ENCODE peak calls at places on chromosomes 3 and 15, in nine cellular contexts. Y is HCT116, C is body of pancreas, F is H1, E is sigmoid colon, D is GM12892, P is HepG2, G is endothelial cell of umbilical vein, T is suprapubic skin. O is an unnamed sample.

GRCh38 chr15:41291065-41291631 is 41.2 kb downstream of the OIP5 start:
- DNase-seq in Y (no peak), C (no peak), F (no peak), E (no peak), D (peak), P (no peak), G (no peak), T (no peak), O (no peak)

GRCh38 chr3:82354181-82354696 is 592.8 kb upstream of the GBE1 start:
- DNase-seq in Y (no peak), C (peak), F (no peak), E (no peak), D (no peak), P (no peak), G (no peak), T (no peak), O (no peak)

GRCh38 chr3:65729553-65729952 is 309.2 kb downstream of the MAGI1 start:
- DNase-seq in Y (no peak), C (no peak), F (no peak), E (no peak), D (no peak), P (peak), G (peak), T (no peak), O (no peak)

GRCh38 chr3:72412557-72412956 is 435.7 kb downstream of the SHQ1 start:
- DNase-seq in Y (no peak), C (no peak), F (no peak), E (no peak), D (no peak), P (no peak), G (no peak), T (no peak), O (no peak)

GRCh38 chr15:36347272-36347864 is 232.1 kb upstream of the CDIN1 start:
- DNase-seq in Y (no peak), C (no peak), F (no peak), E (no peak), D (no peak), P (no peak), G (no peak), T (no peak), O (no peak)

GRCh38 chr3:129829640-129830039 is 63.9 kb downstream of the TMCC1 start:
- DNase-seq in Y (peak), C (peak), F (no peak), E (no peak), D (no peak), P (peak), G (peak), T (no peak), O (peak)

GRCh38 chr3:28799084-28799483 is 450.5 kb upstream of the AZI2 start:
- DNase-seq in Y (peak), C (no peak), F (no peak), E (no peak), D (no peak), P (no peak), G (no peak), T (no peak), O (no peak)

GRCh38 chr15:77112819-77113569 is 42.1 kb upstream of the TSPAN3 start:
- DNase-seq in Y (no peak), C (no peak), F (no peak), E (no peak), D (no peak), P (no peak), G (no peak), T (no peak), O (no peak)

GRCh38 chr3:69330891-69331400 is 54.9 kb downstream of the FRMD4B start:
- DNase-seq in Y (no peak), C (no peak), F (no peak), E (no peak), D (no peak), P (no peak), G (peak), T (no peak), O (no peak)

GRCh38 chr3:188053710-188054379 is 100.1 kb upstream of the LPP start:
- DNase-seq in Y (no peak), C (no peak), F (no peak), E (no peak), D (no peak), P (no peak), G (no peak), T (no peak), O (no peak)

GRCh38 chr3:188278717-188279324 is 124.9 kb downstream of the LPP start:
- DNase-seq in Y (no peak), C (no peak), F (no peak), E (no peak), D (no peak), P (no peak), G (no peak), T (no peak), O (no peak)

GRCh38 chr3:37559461-37559860 is 302.2 kb upstream of the CTDSPL start:
- DNase-seq in Y (no peak), C (no peak), F (no peak), E (no peak), D (no peak), P (no peak), G (no peak), T (no peak), O (no peak)

GRCh38 chr15:50184863-50185504 is 3.0 kb downstream of the SLC27A2 start:
- DNase-seq in Y (no peak), C (no peak), F (no peak), E (no peak), D (no peak), P (peak), G (no peak), T (no peak), O (no peak)

GRCh38 chr15:50181206-50181982 is 602 bp upstream of the SLC27A2 start:
- DNase-seq in Y (no peak), C (peak), F (no peak), E (no peak), D (no peak), P (no peak), G (no peak), T (no peak), O (no peak)

GRCh38 chr15:50181983-50182232 is at the start of gene SLC27A2:
- DNase-seq in Y (peak), C (peak), F (no peak), E (no peak), D (no peak), P (no peak), G (no peak), T (no peak), O (no peak)

GRCh38 chr15:50182233-50183013 is 427 bp downstream of the SLC27A2 start:
- DNase-seq in Y (peak), C (peak), F (no peak), E (no peak), D (peak), P (no peak), G (peak), T (no peak), O (peak)

GRCh38 chr15:50183112-50183794 is 1.3 kb downstream of the SLC27A2 start:
- DNase-seq in Y (no peak), C (no peak), F (no peak), E (no peak), D (peak), P (no peak), G (no peak), T (no peak), O (peak)
- TF ChIP-seq POLR2A in Y (no peak), C (no peak), F (no peak), E (no peak), D (no peak), P (no peak), G (no peak), T (no peak), O (no peak)

GRCh38 chr3:186362988-186363387 is 954 bp upstream of the DGKG start:
- DNase-seq in Y (no peak), C (no peak), F (no peak), E (no peak), D (no peak), P (no peak), G (no peak), T (no peak), O (no peak)

GRCh38 chr3:186360779-186361178 is 1.3 kb downstream of the DGKG start:
- DNase-seq in Y (no peak), C (peak), F (no peak), E (peak), D (no peak), P (no peak), G (no peak), T (no peak), O (no peak)

GRCh38 chr3:186362409-186362757 is 349 bp upstream of the DGKG start:
- DNase-seq in Y (no peak), C (no peak), F (no peak), E (no peak), D (no peak), P (peak), G (no peak), T (no peak), O (no peak)

GRCh38 chr3:186361246-186361611 is 805 bp downstream of the DGKG start:
- DNase-seq in Y (no peak), C (no peak), F (no peak), E (no peak), D (no peak), P (no peak), G (no peak), T (no peak), O (no peak)

GRCh38 chr3:186361612-186362408 is at the start of gene DGKG:
- DNase-seq in Y (no peak), C (peak), F (no peak), E (peak), D (peak), P (no peak), G (no peak), T (no peak), O (no peak)
- TF ChIP-seq POLR2A in Y (no peak), C (no peak), F (no peak), E (peak), D (no peak), P (peak), G (no peak), T (no peak), O (no peak)

DNA sequence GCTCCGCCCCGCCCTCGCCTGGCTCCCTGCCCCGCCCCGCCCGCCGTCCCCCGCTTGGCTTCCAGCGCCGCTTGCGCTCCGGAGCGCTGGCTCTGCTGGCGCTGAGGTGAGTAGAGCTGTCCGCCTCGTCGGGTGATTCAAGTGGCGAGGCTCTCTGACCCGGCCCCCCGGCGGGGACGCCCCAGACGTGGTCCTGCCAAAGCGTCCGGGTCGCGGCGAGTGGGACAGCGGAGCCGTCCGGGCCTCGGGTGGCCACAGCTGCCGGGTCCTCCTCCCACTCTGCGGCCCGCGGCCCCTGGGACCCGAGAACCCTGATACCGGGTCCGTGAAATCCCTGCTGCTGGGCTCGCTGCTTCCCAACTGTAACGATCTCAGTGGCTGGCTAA is at the start of gene LRRC28:
- DNase-seq in Y (no peak), C (no peak), F (no peak), E (no peak), D (no peak), P (peak), G (no peak), T (no peak), O (no peak)
- TF ChIP-seq POLR2A in Y (peak), C (peak), F (peak), E (peak), D (peak), P (peak), G (peak), T (no peak), O (peak)

GRCh38 chr15:57862761-57863160 is 156.2 kb downstream of the POLR2M start:
- DNase-seq in Y (no peak), C (no peak), F (no peak), E (no peak), D (no peak), P (no peak), G (no peak), T (no peak), O (no peak)

GRCh38 chr15:57865294-57865693 is 158.8 kb downstream of the POLR2M start:
- DNase-seq in Y (no peak), C (no peak), F (no peak), E (no peak), D (no peak), P (no peak), G (no peak), T (no peak), O (no peak)

GRCh38 chr15:57861805-57862586 is 155.5 kb downstream of the POLR2M start:
- DNase-seq in Y (no peak), C (no peak), F (no peak), E (no peak), D (no peak), P (no peak), G (peak), T (no peak), O (no peak)

GRCh38 chr15:57867970-57868791 is 161.7 kb downstream of the POLR2M start:
- DNase-seq in Y (no peak), C (no peak), F (no peak), E (no peak), D (no peak), P (no peak), G (no peak), T (no peak), O (no peak)

DNA sequence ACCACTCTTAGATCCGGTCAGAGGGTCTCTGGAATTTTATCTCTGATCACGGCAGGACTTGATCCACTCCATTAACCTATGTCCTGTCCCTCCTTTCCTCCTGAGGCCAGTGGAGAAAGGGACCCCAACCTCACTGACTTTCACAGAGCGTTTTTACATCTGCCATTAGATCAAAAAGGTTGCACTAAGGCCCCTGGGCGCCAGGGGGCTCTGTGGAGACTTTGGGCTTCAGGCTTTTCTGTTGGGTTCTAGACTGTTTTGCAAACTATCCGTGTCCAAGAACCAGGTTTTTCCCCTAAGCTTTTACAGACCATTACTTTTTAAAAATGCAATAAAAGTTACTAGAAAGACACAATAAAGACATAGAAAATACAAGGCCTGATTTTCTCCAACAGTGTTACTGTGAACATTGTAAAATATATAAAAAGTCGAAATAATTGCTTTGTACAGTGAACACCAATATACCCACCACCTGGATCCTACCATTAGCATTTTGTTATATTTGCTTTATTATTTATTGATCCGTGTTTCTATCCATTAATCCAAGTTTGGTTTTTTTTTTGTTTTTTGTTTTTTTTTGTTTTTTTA is 159.7 kb downstream of the POLR2M start:
- DNase-seq in Y (peak), C (peak), F (peak), E (no peak), D (peak), P (peak), G (peak), T (no peak), O (peak)
- TF ChIP-seq POLR2A in Y (no peak), C (no peak), F (no peak), E (no peak), D (no peak), P (no peak), G (no peak), T (no peak), O (no peak)

GRCh38 chr3:139355502-139355901 is 11.7 kb downstream of the MRPS22 start:
- DNase-seq in Y (no peak), C (peak), F (no peak), E (no peak), D (no peak), P (no peak), G (no peak), T (no peak), O (no peak)

GRCh38 chr3:139353920-139354556 is 10.2 kb downstream of the MRPS22 start:
- DNase-seq in Y (peak), C (peak), F (no peak), E (no peak), D (no peak), P (peak), G (peak), T (no peak), O (peak)

GRCh38 chr3:139357899-139358298 is 14.1 kb downstream of the MRPS22 start:
- DNase-seq in Y (no peak), C (no peak), F (no peak), E (no peak), D (no peak), P (no peak), G (no peak), T (no peak), O (no peak)

GRCh38 chr3:139354661-139355060 is 10.8 kb downstream of the MRPS22 start:
- DNase-seq in Y (no peak), C (no peak), F (no peak), E (no peak), D (no peak), P (no peak), G (no peak), T (no peak), O (no peak)

DNA sequence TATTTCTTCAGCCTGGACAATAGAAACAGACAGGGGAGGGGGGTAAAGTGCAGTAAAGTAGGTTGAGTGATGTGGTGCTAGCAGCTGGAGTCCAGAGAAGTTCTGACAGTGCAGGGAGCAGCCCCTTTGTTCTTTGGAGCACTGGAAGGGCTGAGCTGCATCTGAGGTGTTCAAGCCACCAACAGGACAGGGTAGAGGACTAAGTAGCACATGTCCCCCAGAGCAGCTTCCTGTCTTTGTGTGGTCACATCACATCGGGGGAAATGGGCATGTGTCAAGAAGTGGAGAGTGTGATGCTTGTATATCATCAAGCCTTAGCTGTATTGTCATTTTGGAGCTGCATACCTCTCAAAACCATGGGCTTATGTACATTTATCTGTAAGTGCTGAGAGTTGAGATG is 12.1 kb downstream of the MRPS22 start:
- DNase-seq in Y (no peak), C (no peak), F (no peak), E (no peak), D (no peak), P (no peak), G (no peak), T (no peak), O (no peak)
- TF ChIP-seq POLR2A in Y (no peak), C (no peak), F (no peak), E (no peak), D (no peak), P (no peak), G (no peak), T (no peak), O (no peak)

O was measured in erythroblast.